ENCODE peak calls at places on chromosomes 12 and 14, in four cellular contexts. B is WTC11; Z is effector memory CD4-positive, alpha-beta T cell; I is pancreas. R is an unnamed sample.

GRCh38 chr14:99518441-99519346 is 37.5 kb downstream of the CCNK start:
- DNase-seq in B (peak; percentile 88), Z (peak; percentile 74), I (peak; percentile 92), R (peak; percentile 86)

GRCh38 chr14:102999227-102999895 is 58.0 kb downstream of the CDC42BPB start:
- DNase-seq in B (no peak), Z (no peak), I (no peak), R (no peak)

GRCh38 chr12:46964496-46965098 is 114.8 kb upstream of the PCED1B start:
- DNase-seq in B (peak; percentile 33), Z (no peak), I (no peak), R (no peak)

GRCh38 chr12:49227701-49228100 is 37.2 kb upstream of the TUBA1C start:
- DNase-seq in B (no peak), Z (no peak), I (no peak), R (no peak)

GRCh38 chr12:14238224-14238792 is 127.2 kb upstream of the ATF7IP start:
- DNase-seq in B (no peak), Z (no peak), I (no peak), R (no peak)

GRCh38 chr12:106131671-106132070 is 7.1 kb downstream of the NUAK1 start:
- DNase-seq in B (no peak), Z (no peak), I (no peak), R (no peak)

GRCh38 chr12:24943947-24944597 is 4.8 kb downstream of the BCAT1 start:
- DNase-seq in B (no peak), Z (no peak), I (no peak), R (no peak)

GRCh38 chr14:79056879-79057278 is 886.7 kb downstream of the NRXN3 start:
- DNase-seq in B (no peak), Z (no peak), I (no peak), R (no peak)

GRCh38 chr12:53268009-53268636 is at the start of gene ESPL1:
- DNase-seq in B (peak; percentile 89), Z (peak; percentile 71), I (peak; percentile 53), R (peak; percentile 71)

GRCh38 chr12:75553865-75554555 is 42.6 kb upstream of the KRR1 start:
- DNase-seq in B (no peak), Z (no peak), I (no peak), R (no peak)

GRCh38 chr12:64713372-64713771 is 45.8 kb downstream of the GNS start:
- DNase-seq in B (no peak), Z (no peak), I (no peak), R (no peak)

R was measured in T-helper 9 cell.